ENCODE peak calls at places on chromosomes 1 and 21, in four cellular contexts. One of them, this sample, is unnamed.

GRCh38 chr1:195495720-195496635 is 1112.3 kb downstream of the KCNT2 start:
- DNase-seq in stomach: no peak
- DNase-seq in esophagus squamous epithelium: no peak
- DNase-seq in IMR-90: no peak
- DNase-seq in this sample: no peak

GRCh38 chr1:201456499-201457309 is 12.3 kb downstream of the PHLDA3 start:
- DNase-seq in stomach: no peak
- DNase-seq in esophagus squamous epithelium: no peak
- DNase-seq in IMR-90: peak; percentile 98
- DNase-seq in this sample: no peak

GRCh38 chr1:166915941-166916340 is 39.9 kb upstream of the TADA1 start:
- DNase-seq in stomach: no peak
- DNase-seq in esophagus squamous epithelium: no peak
- DNase-seq in IMR-90: peak; percentile 2
- DNase-seq in this sample: no peak

GRCh38 chr1:243471754-243472725 is 216.2 kb downstream of the SDCCAG8 start:
- DNase-seq in stomach: no peak
- DNase-seq in esophagus squamous epithelium: no peak
- DNase-seq in IMR-90: peak; percentile 56
- DNase-seq in this sample: no peak

GRCh38 chr1:224274970-224275626 is 54.9 kb downstream of the NVL start:
- DNase-seq in stomach: no peak
- DNase-seq in esophagus squamous epithelium: no peak
- DNase-seq in IMR-90: no peak
- DNase-seq in this sample: no peak

GRCh38 chr1:114588196-114588689 is 6.8 kb upstream of the BCAS2 start:
- DNase-seq in stomach: no peak
- DNase-seq in esophagus squamous epithelium: no peak
- DNase-seq in IMR-90: no peak
- DNase-seq in this sample: no peak

GRCh38 chr1:183327429-183328290 is 90.5 kb downstream of the NMNAT2 start:
- DNase-seq in stomach: no peak
- DNase-seq in esophagus squamous epithelium: no peak
- DNase-seq in IMR-90: no peak
- DNase-seq in this sample: no peak

GRCh38 chr1:56881417-56881816 is 26.8 kb downstream of the C8A start:
- DNase-seq in stomach: no peak
- DNase-seq in esophagus squamous epithelium: no peak
- DNase-seq in IMR-90: no peak
- DNase-seq in this sample: no peak

GRCh38 chr1:199202331-199202730 is 563.5 kb downstream of the PTPRC start:
- DNase-seq in stomach: no peak
- DNase-seq in esophagus squamous epithelium: no peak
- DNase-seq in IMR-90: no peak
- DNase-seq in this sample: no peak

GRCh38 chr1:241413974-241414373 is 57.0 kb upstream of the RGS7 start:
- DNase-seq in stomach: no peak
- DNase-seq in esophagus squamous epithelium: no peak
- DNase-seq in IMR-90: no peak
- DNase-seq in this sample: no peak

GRCh38 chr1:208183977-208184901 is 59.9 kb downstream of the PLXNA2 start:
- DNase-seq in stomach: peak; percentile 36
- DNase-seq in esophagus squamous epithelium: no peak
- DNase-seq in IMR-90: peak; percentile 40
- DNase-seq in this sample: no peak

GRCh38 chr1:235515844-235516512 is 11.7 kb upstream of the B3GALNT2 start:
- DNase-seq in stomach: no peak
- DNase-seq in esophagus squamous epithelium: no peak
- DNase-seq in IMR-90: no peak
- DNase-seq in this sample: no peak

GRCh38 chr1:153592706-153593105 is 20.2 kb downstream of the S100A16 start:
- DNase-seq in stomach: no peak
- DNase-seq in esophagus squamous epithelium: no peak
- DNase-seq in IMR-90: no peak
- DNase-seq in this sample: no peak

GRCh38 chr1:115164940-115165718 is 75.8 kb upstream of the TSPAN2 start:
- DNase-seq in stomach: no peak
- DNase-seq in esophagus squamous epithelium: no peak
- DNase-seq in IMR-90: no peak
- DNase-seq in this sample: no peak

GRCh38 chr1:111270781-111271463 is 19.7 kb upstream of the CHIA start:
- DNase-seq in stomach: no peak
- DNase-seq in esophagus squamous epithelium: no peak
- DNase-seq in IMR-90: no peak
- DNase-seq in this sample: no peak

DNA sequence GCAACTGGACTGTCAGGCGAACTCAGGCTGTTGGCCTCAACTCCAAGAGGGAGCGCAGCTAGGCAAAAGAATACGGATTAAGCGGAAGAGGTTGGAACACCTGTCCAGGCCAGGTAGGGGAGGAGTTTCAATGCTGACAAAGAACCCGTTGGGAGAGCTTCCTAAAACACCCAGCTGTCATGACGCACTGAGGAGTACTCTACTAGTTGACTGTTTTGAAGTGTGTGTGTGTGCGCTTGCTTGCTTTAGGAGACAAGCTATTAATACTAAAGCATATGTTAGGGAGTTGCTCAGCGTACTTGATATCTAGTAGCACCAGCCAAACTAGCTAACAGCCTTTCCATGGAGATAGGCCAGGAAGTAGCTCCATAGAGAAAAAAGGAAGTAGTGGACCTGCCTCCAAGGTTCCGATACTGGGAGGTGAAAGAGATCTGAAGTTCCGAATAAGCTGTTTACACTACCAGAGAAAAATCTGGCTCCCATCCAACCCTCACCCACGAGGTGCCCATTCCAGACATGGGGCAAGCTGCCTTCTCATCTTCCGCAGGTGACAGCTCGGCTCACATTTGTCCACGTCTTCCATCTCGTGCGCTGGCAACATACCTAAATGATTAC is 974 bp upstream of the FNBP1L start:
- DNase-seq in stomach: peak; percentile 79
- DNase-seq in esophagus squamous epithelium: no peak
- DNase-seq in IMR-90: no peak
- DNase-seq in this sample: peak; percentile 39
- TF ChIP-seq POLR2A in stomach: no peak
- TF ChIP-seq POLR2A in esophagus squamous epithelium: no peak
- TF ChIP-seq POLR2A in IMR-90: no peak
- TF ChIP-seq POLR2A in this sample: no peak

GRCh38 chr1:108747898-108748297 is 1.4 kb downstream of the STXBP3 start:
- DNase-seq in stomach: no peak
- DNase-seq in esophagus squamous epithelium: no peak
- DNase-seq in IMR-90: no peak
- DNase-seq in this sample: no peak

GRCh38 chr1:108745980-108746381 is 493 bp upstream of the STXBP3 start:
- DNase-seq in stomach: no peak
- DNase-seq in esophagus squamous epithelium: no peak
- DNase-seq in IMR-90: no peak
- DNase-seq in this sample: no peak

GRCh38 chr1:108746382-108747127 is at the start of gene STXBP3:
- DNase-seq in stomach: peak; percentile 99
- DNase-seq in esophagus squamous epithelium: peak; percentile 92
- DNase-seq in IMR-90: peak; percentile 98
- DNase-seq in this sample: peak; percentile 100

GRCh38 chr1:108749081-108749480 is 2.6 kb downstream of the STXBP3 start:
- DNase-seq in stomach: no peak
- DNase-seq in esophagus squamous epithelium: no peak
- DNase-seq in IMR-90: no peak
- DNase-seq in this sample: no peak

DNA sequence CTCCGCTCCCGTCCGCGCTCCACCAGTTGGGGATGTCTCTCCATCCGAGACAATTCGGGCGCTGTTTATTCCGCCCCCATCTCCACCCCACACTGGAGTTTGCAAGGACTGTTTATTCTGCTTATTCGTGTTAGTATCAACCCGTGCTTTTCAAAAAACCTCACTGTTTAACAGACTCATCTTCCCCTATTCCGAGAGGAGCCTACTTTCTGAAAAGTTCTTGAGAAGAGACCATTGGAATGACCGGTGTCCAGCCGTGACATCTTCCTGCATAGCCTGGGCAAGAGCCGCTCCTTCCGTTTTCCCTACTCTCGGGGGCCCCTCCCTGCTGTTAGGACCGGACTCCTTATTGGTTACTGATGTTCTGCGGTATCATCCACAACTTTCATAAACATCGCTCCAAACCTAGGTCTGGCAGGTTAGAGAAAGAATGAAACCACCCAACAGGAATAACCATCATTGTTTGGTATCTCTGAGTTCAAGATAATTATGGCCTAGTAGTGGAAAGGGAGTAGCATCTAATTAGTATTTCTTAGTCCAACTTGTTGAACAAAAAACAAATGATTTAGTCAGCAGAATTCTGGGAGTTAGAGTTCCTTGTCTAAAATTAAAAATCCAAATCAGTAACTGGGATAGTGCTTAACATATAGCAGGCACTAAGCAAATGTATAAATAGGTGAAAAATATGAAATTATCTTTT is 804 bp downstream of the STXBP3 start:
- DNase-seq in stomach: peak; percentile 66
- DNase-seq in esophagus squamous epithelium: peak; percentile 11
- DNase-seq in IMR-90: peak; percentile 84
- DNase-seq in this sample: peak; percentile 75
- TF ChIP-seq POLR2A in stomach: peak; percentile 10
- TF ChIP-seq POLR2A in esophagus squamous epithelium: peak; percentile 42
- TF ChIP-seq POLR2A in IMR-90: peak; percentile 75
- TF ChIP-seq POLR2A in this sample: no peak

GRCh38 chr1:18823438-18823837 is 36.0 kb downstream of the TAS1R2 start:
- DNase-seq in stomach: no peak
- DNase-seq in esophagus squamous epithelium: no peak
- DNase-seq in IMR-90: no peak
- DNase-seq in this sample: no peak
- TF ChIP-seq POLR2A in stomach: no peak
- TF ChIP-seq POLR2A in esophagus squamous epithelium: no peak
- TF ChIP-seq POLR2A in IMR-90: no peak
- TF ChIP-seq POLR2A in this sample: no peak

DNA sequence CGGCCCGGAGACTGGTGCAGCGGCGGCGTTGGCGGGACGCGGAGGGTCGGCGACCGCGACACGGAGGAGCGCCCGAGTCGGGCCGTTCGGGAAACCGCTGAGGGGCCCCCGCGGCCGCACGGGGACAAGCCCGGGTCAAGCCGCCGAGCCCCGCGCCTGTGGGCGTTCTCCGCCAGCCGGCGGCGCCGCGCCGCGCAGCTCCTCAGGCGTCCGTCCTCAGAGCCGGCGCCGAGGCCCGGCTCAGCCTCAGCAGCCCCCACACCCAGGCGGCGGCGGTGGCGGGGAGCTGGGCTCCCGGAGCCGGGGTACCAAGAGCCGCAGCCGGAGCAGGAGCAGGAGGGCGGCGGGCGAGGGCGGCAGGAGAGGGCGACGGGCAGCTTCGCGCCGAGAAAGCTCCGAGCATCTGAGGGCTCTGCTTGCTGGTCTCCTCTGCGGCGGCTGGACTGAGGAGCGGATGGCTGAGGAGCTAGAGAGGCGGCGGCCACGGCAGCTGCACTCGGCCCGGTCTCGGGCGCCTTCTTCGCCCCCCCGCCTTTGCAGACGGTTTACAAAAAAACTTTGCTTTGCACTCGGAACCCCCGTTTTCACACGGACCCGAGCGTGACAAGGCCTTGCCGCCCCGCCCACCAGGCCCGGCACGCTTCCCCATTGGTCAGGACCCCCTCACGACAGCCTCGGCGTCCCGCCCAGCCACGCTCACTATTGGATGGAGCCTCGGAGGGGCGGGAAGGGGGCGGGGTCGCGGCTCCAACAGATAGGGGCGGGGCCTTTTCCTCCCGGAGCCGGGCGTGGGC is at the start of gene SLC30A1:
- DNase-seq in stomach: peak; percentile 100
- DNase-seq in esophagus squamous epithelium: peak; percentile 93
- DNase-seq in IMR-90: peak; percentile 97
- DNase-seq in this sample: peak; percentile 100
- TF ChIP-seq POLR2A in stomach: no peak
- TF ChIP-seq POLR2A in esophagus squamous epithelium: peak; percentile 97
- TF ChIP-seq POLR2A in IMR-90: peak; percentile 74
- TF ChIP-seq POLR2A in this sample: peak; percentile 97

GRCh38 chr21:33360871-33361602 is 36.3 kb downstream of the IFNAR1 start:
- DNase-seq in stomach: peak; percentile 82
- DNase-seq in esophagus squamous epithelium: no peak
- DNase-seq in IMR-90: peak; percentile 87
- DNase-seq in this sample: peak; percentile 84
- TF ChIP-seq POLR2A in stomach: no peak
- TF ChIP-seq POLR2A in esophagus squamous epithelium: no peak
- TF ChIP-seq POLR2A in IMR-90: no peak
- TF ChIP-seq POLR2A in this sample: no peak

GRCh38 chr1:162008799-162009198 is 14.9 kb downstream of the OLFML2B start:
- DNase-seq in stomach: no peak
- DNase-seq in esophagus squamous epithelium: no peak
- DNase-seq in IMR-90: no peak
- DNase-seq in this sample: no peak
- TF ChIP-seq POLR2A in stomach: no peak
- TF ChIP-seq POLR2A in esophagus squamous epithelium: no peak
- TF ChIP-seq POLR2A in IMR-90: no peak
- TF ChIP-seq POLR2A in this sample: no peak